ENCODE peak calls at places on chromosome 17, in four cellular contexts. N is fibroblast of mammary gland, W is AG04449, Z is heart right ventricle. U is an unnamed sample.

GRCh38 chr17:48954300-48954755 is 9.7 kb upstream of the SNF8 start:
- DNase-seq in N (peak), W (no peak), Z (no peak), U (no peak)

GRCh38 chr17:4163951-4164350 is 21.0 kb downstream of the CYB5D2 start:
- DNase-seq in N (peak), W (no peak), Z (no peak), U (no peak)

GRCh38 chr17:75771334-75772281 is 6.6 kb upstream of the GALK1 start:
- DNase-seq in N (peak), W (no peak), Z (no peak), U (no peak)

GRCh38 chr17:53629188-53629587 is 193.5 kb upstream of the KIF2B start:
- DNase-seq in N (no peak), W (no peak), Z (no peak), U (no peak)

GRCh38 chr17:46264456-46265198 is 30.3 kb upstream of the LRRC37A start:
- DNase-seq in N (peak), W (peak), Z (no peak), U (no peak)

GRCh38 chr17:27244481-27245223 is 49.3 kb upstream of the WSB1 start:
- DNase-seq in N (peak), W (peak), Z (peak), U (peak)

GRCh38 chr17:33200116-33200515 is 93.0 kb downstream of the ASIC2 start:
- DNase-seq in N (peak), W (no peak), Z (no peak), U (no peak)

GRCh38 chr17:13346996-13347762 is 254.6 kb downstream of the HS3ST3A1 start:
- DNase-seq in N (peak), W (peak), Z (no peak), U (peak)

GRCh38 chr17:4500188-4500565 is 1.5 kb downstream of the SPNS2 start:
- DNase-seq in N (no peak), W (no peak), Z (no peak), U (no peak)

GRCh38 chr17:13792314-13792713 is 190.6 kb upstream of the HS3ST3A1 start:
- DNase-seq in N (peak), W (peak), Z (no peak), U (no peak)

GRCh38 chr17:82023447-82024241 is 539 bp downstream of the LRRC45 start:
- DNase-seq in N (no peak), W (no peak), Z (no peak), U (no peak)

GRCh38 chr17:8362651-8363332 is 13.7 kb downstream of the KRABD2 start:
- DNase-seq in N (peak), W (no peak), Z (no peak), U (no peak)

GRCh38 chr17:44279586-44280344 is 11.8 kb upstream of the SLC4A1 start:
- DNase-seq in N (peak), W (peak), Z (peak), U (peak)

GRCh38 chr17:44014437-44015172 is at the start of gene TMEM101:
- DNase-seq in N (peak), W (peak), Z (peak), U (peak)

GRCh38 chr17:57906910-57907309 is 48.3 kb downstream of the CUEDC1 start:
- DNase-seq in N (no peak), W (no peak), Z (no peak), U (no peak)

U was measured in mucosa of gallbladder.